ENCODE peak calls at places on chromosomes 11 and 22, in eight cellular contexts. W is HCT116, N is GM23338, F is HepG2, C is K562, T is H1, O is endothelial cell of umbilical vein, R is GM12878. X is an unnamed sample.

GRCh38 chr22:37225481-37225880 is 13.2 kb upstream of the SSTR3 start:
- DNase-seq in W (no peak), N (no peak), F (no peak), C (no peak), T (no peak), O (no peak), R (no peak), X (no peak)

GRCh38 chr11:114571712-114572111 is 12.0 kb upstream of the NXPE1 start:
- DNase-seq in W (no peak), N (no peak), F (no peak), C (no peak), T (no peak), O (no peak), R (no peak), X (no peak)

GRCh38 chr11:47359162-47359561 is 6.7 kb upstream of the MYBPC3 start:
- DNase-seq in W (no peak), N (no peak), F (no peak), C (no peak), T (no peak), O (no peak), R (no peak), X (no peak)

GRCh38 chr11:75654314-75654713 is 14.5 kb downstream of the MAP6 start:
- DNase-seq in W (no peak), N (no peak), F (no peak), C (no peak), T (no peak), O (no peak), R (peak), X (no peak)

GRCh38 chr11:12587333-12587997 is 86.8 kb upstream of the TEAD1 start:
- DNase-seq in W (no peak), N (peak), F (no peak), C (no peak), T (no peak), O (peak), R (no peak), X (no peak)

GRCh38 chr22:34278121-34278520 is 357.8 kb upstream of the LARGE1 start:
- DNase-seq in W (no peak), N (no peak), F (no peak), C (no peak), T (no peak), O (no peak), R (no peak), X (no peak)

GRCh38 chr11:22049276-22049675 is 143.6 kb upstream of the ANO5 start:
- DNase-seq in W (no peak), N (no peak), F (no peak), C (no peak), T (no peak), O (no peak), R (no peak), X (no peak)

GRCh38 chr11:77100166-77101042 is 2.2 kb upstream of the OMP start:
- DNase-seq in W (no peak), N (no peak), F (no peak), C (no peak), T (no peak), O (no peak), R (no peak), X (no peak)

GRCh38 chr22:50422961-50423815 is 51.6 kb downstream of the SBF1 start:
- DNase-seq in W (no peak), N (no peak), F (no peak), C (no peak), T (no peak), O (no peak), R (no peak), X (no peak)

GRCh38 chr11:10584071-10584501 is 15.6 kb upstream of the LYVE1 start:
- DNase-seq in W (no peak), N (no peak), F (no peak), C (no peak), T (no peak), O (peak), R (no peak), X (no peak)

GRCh38 chr22:31092161-31092560 is 11.0 kb downstream of the SMTN start:
- DNase-seq in W (no peak), N (no peak), F (no peak), C (no peak), T (no peak), O (no peak), R (no peak), X (no peak)

GRCh38 chr11:71498091-71498490 is 29.0 kb upstream of the KRTAP5-7 start:
- DNase-seq in W (no peak), N (no peak), F (no peak), C (no peak), T (peak), O (no peak), R (no peak), X (no peak)

GRCh38 chr11:29452131-29452530 is 564.7 kb downstream of the KCNA4 start:
- DNase-seq in W (no peak), N (no peak), F (no peak), C (no peak), T (no peak), O (peak), R (no peak), X (no peak)

GRCh38 chr11:92714111-92714510 is 255.3 kb upstream of the MTNR1B start:
- DNase-seq in W (no peak), N (no peak), F (no peak), C (no peak), T (no peak), O (no peak), R (no peak), X (no peak)

DNA sequence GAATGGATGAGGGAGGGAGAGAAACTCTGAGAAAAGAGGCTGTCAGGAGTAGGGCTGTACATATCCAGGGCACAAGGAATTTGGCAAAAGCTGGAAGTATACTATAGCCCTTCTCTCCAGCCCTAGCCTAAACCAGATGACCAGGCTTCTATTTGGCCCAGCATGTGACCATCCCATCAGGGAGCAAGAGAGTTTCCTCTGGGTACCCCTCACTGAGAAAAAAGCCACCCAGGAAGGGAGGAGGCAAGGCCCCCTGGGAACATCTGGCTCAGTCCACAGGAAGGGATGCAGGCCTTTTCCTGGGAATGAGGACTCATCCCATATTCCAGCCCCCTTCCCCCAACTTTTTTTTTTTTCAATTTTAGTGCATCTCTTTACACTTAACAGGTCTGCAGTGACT is 8.3 kb downstream of the CD44 start:
- DNase-seq in W (no peak), N (no peak), F (no peak), C (no peak), T (no peak), O (no peak), R (no peak), X (no peak)
- TF ChIP-seq POLR2AphosphoS5 in W (no peak), N (no peak), F (no peak), C (no peak), T (no peak), O (no peak), R (no peak), X (no peak)

GRCh38 chr22:26489447-26490036 is 5.9 kb downstream of the SRRD start:
- DNase-seq in W (no peak), N (no peak), F (peak), C (no peak), T (no peak), O (no peak), R (no peak), X (no peak)
- TF ChIP-seq EZH2 in W (no peak), N (no peak), F (no peak), C (no peak), T (no peak), O (no peak), R (no peak), X (no peak)

GRCh38 chr11:45027312-45027711 is 76.6 kb upstream of the TP53I11 start:
- DNase-seq in W (no peak), N (no peak), F (no peak), C (no peak), T (no peak), O (no peak), R (no peak), X (no peak)

GRCh38 chr11:45024846-45025623 is 74.4 kb upstream of the TP53I11 start:
- DNase-seq in W (no peak), N (no peak), F (no peak), C (no peak), T (no peak), O (no peak), R (no peak), X (no peak)

GRCh38 chr11:45026835-45027234 is 76.2 kb upstream of the TP53I11 start:
- DNase-seq in W (no peak), N (no peak), F (no peak), C (no peak), T (no peak), O (no peak), R (no peak), X (no peak)

GRCh38 chr11:45024357-45024756 is 73.7 kb upstream of the TP53I11 start:
- DNase-seq in W (no peak), N (no peak), F (no peak), C (no peak), T (no peak), O (no peak), R (no peak), X (no peak)

GRCh38 chr11:45025716-45026492 is 75.2 kb upstream of the TP53I11 start:
- DNase-seq in W (no peak), N (peak), F (peak), C (no peak), T (no peak), O (peak), R (no peak), X (no peak)
- TF ChIP-seq POLR2AphosphoS5 in W (no peak), N (no peak), F (no peak), C (no peak), T (no peak), O (peak), R (no peak), X (no peak)

GRCh38 chr11:68002943-68003845 is 703 bp downstream of the UNC93B1 start:
- DNase-seq in W (no peak), N (peak), F (no peak), C (peak), T (peak), O (no peak), R (no peak), X (no peak)
- TF ChIP-seq EZH2 in W (no peak), N (no peak), F (no peak), C (no peak), T (no peak), O (no peak), R (no peak), X (no peak)

GRCh38 chr22:23838686-23839468 is at the start of gene DERL3:
- DNase-seq in W (no peak), N (peak), F (no peak), C (peak), T (peak), O (peak), R (peak), X (peak)
- TF ChIP-seq POLR2AphosphoS5 in W (no peak), N (no peak), F (no peak), C (no peak), T (no peak), O (no peak), R (no peak), X (peak)

GRCh38 chr11:131884461-131885073 is 514.2 kb downstream of the NTM start:
- DNase-seq in W (no peak), N (no peak), F (no peak), C (no peak), T (no peak), O (no peak), R (no peak), X (no peak)
- TF ChIP-seq EZH2 in W (no peak), N (no peak), F (no peak), C (no peak), T (no peak), O (no peak), R (no peak), X (no peak)

GRCh38 chr11:3159296-3160190 is 5.6 kb downstream of the OSBPL5 start:
- DNase-seq in W (no peak), N (no peak), F (no peak), C (no peak), T (no peak), O (no peak), R (no peak), X (no peak)
- TF ChIP-seq POLR2AphosphoS5 in W (no peak), N (no peak), F (no peak), C (no peak), T (no peak), O (no peak), R (no peak), X (no peak)

GRCh38 chr11:95414217-95414616 is 183.2 kb upstream of the SESN3 start:
- DNase-seq in W (no peak), N (no peak), F (no peak), C (no peak), T (no peak), O (no peak), R (no peak), X (no peak)

GRCh38 chr11:95418916-95419315 is 187.9 kb upstream of the SESN3 start:
- DNase-seq in W (no peak), N (no peak), F (no peak), C (no peak), T (no peak), O (no peak), R (no peak), X (no peak)

GRCh38 chr11:95417832-95418231 is 186.8 kb upstream of the SESN3 start:
- DNase-seq in W (no peak), N (no peak), F (no peak), C (no peak), T (no peak), O (no peak), R (no peak), X (no peak)

GRCh38 chr11:95415837-95416288 is 184.9 kb upstream of the SESN3 start:
- DNase-seq in W (no peak), N (no peak), F (no peak), C (peak), T (no peak), O (no peak), R (no peak), X (no peak)

DNA sequence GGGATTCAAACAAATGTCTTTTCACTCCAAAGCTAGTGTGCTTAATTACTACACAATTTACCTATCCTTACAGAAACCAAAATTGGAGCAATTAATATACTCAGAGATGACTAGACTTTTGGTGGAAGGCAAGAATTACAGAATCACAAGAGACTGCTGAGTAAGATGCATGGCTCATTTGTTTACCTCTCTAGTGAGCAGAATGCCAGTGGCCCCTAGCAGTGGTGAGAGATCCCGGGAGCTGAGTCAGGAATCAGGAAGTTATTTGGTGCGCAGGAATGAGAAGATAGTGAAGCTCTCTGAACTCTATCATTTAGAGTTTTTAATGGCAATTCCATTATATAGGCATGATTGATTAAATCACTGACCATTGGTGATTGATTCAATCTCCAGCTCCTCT is 188.9 kb upstream of the SESN3 start:
- DNase-seq in W (no peak), N (no peak), F (no peak), C (no peak), T (no peak), O (peak), R (no peak), X (no peak)
- TF ChIP-seq EZH2 in W (no peak), N (no peak), F (no peak), C (no peak), T (no peak), O (no peak), R (no peak), X (no peak)

GRCh38 chr11:35372565-35373283 is 46.6 kb downstream of the SLC1A2 start:
- DNase-seq in W (no peak), N (no peak), F (no peak), C (no peak), T (no peak), O (no peak), R (no peak), X (no peak)
- TF ChIP-seq POLR2AphosphoS5 in W (no peak), N (no peak), F (no peak), C (no peak), T (no peak), O (no peak), R (no peak), X (no peak)

DNA sequence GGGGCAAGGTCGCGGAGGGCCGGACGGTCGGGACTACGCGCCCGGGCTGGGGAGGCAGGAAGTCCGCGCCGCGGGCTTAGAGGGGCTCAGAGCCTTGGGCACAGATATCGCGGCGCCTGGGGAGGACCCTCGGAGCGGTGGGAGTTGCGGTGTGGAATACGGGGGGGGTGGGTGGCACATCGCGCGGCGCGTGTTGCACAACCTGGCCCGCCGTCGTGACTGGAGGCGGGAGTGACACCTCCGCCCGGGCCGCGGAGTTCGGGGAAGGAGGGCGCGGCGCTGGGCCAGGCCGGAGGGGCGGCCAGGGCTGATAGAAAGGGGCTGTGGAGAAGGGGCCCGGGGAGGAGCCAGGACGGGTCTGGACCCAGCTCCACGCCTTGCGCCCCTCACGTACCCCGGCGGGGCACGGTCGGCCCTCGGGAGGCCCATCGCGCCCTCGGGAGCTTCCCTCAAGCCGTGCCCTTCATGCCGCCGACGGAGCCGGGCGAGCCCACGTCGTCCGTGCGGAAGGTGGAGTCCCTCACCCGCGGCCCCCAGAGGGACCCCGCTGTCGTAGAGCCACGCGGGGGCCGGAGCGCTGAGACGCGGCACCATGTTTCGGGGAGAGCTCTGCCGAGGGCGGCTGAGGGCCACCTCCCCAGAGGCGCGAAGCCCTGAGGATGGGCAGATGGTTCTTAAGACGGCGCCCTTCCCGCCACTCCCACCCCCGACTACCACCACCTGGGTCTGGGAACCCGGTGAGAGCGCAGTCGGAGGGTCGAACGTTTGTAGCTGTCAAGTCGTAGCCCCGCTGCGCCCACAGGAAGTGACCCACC is 684 bp downstream of the IL17RA start:
- DNase-seq in W (no peak), N (peak), F (no peak), C (no peak), T (peak), O (no peak), R (no peak), X (no peak)
- TF ChIP-seq EZH2 in W (no peak), N (no peak), F (no peak), C (no peak), T (peak), O (no peak), R (no peak), X (no peak)

X was measured in SK-N-MC.